ENCODE peak calls at places on chromosomes 12 and 14, in four cellular contexts. T is A549, K is neuronal stem cell, H is tibial artery. Y is an unnamed sample.

GRCh38 chr12:59763835-59764234 is 168.0 kb downstream of the SLC16A7 start:
- DNase-seq in T (no peak), K (no peak), H (no peak), Y (no peak)

GRCh38 chr12:3463927-3464326 is 27.1 kb upstream of the PRMT8 start:
- DNase-seq in H (no peak), T (no peak), K (no peak), Y (no peak)

GRCh38 chr14:68255697-68256178 is 436.2 kb downstream of the RAD51B start:
- DNase-seq in H (no peak), K (no peak), T (no peak), Y (no peak)

GRCh38 chr12:80641936-80642335 is 65.5 kb upstream of the MYF6 start:
- DNase-seq in H (no peak), K (no peak), T (no peak), Y (no peak)

GRCh38 chr14:27025648-27026047 is 427.8 kb upstream of the NOVA1 start:
- DNase-seq in H (no peak), T (no peak), K (no peak), Y (no peak)

GRCh38 chr14:20434701-20435453 is 1.1 kb downstream of the KLHL33 start:
- DNase-seq in H (peak; percentile 89), K (no peak), T (no peak), Y (peak; percentile 64)

GRCh38 chr14:52706286-52706685 is 714 bp upstream of the PSMC6 start:
- DNase-seq in K (no peak), T (no peak), H (no peak), Y (no peak)

GRCh38 chr12:68665016-68665569 is 21.7 kb upstream of the NUP107 start:
- DNase-seq in K (no peak), T (no peak), H (no peak), Y (no peak)

GRCh38 chr12:54138219-54138618 is 50.6 kb downstream of the SMUG1 start:
- DNase-seq in H (no peak), T (no peak), K (no peak), Y (no peak)

GRCh38 chr12:94534278-94534677 is 74.6 kb upstream of the CEP83 start:
- DNase-seq in T (no peak), K (no peak), H (no peak), Y (no peak)
- H3K27ac ChIP-seq in T (no peak overlapping the region), K (no peak overlapping the region), H (no peak overlapping the region), Y (no peak overlapping the region)

GRCh38 chr12:120077260-120077659 is 39.3 kb downstream of the RAB35 start:
- DNase-seq in T (no peak), H (no peak), K (no peak), Y (no peak)
- H3K27ac ChIP-seq in T (no peak overlapping the region), H (no peak overlapping the region), K (no peak overlapping the region), Y (no peak overlapping the region)

DNA sequence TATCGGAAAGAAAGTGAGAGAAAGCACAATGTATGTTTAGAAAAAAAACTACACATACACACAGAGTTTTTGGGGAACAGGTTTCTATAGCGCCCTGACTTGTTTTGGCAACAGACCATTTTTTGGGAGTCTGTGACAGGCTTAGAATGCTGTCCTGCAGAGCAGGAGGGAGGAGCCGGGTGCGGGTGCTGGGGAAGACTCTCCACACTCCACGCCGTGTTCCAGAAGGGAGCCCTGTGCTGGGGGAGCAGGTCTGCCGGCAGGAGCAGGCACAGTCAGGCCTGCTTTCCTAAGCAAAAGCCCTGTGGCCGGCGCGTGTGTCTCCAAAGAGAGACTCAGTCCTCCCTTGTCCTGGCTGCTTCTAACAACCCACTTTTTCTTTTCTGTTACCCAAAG is 26.5 kb downstream of the CD9 start:
- DNase-seq in K (no peak), T (no peak), H (peak; percentile 81), Y (no peak)
- H3K27ac ChIP-seq in K (no peak overlapping the region), T (no peak overlapping the region), H (peak overlapping the region; percentile 85), Y (peak overlapping the region; percentile 87)

DNA sequence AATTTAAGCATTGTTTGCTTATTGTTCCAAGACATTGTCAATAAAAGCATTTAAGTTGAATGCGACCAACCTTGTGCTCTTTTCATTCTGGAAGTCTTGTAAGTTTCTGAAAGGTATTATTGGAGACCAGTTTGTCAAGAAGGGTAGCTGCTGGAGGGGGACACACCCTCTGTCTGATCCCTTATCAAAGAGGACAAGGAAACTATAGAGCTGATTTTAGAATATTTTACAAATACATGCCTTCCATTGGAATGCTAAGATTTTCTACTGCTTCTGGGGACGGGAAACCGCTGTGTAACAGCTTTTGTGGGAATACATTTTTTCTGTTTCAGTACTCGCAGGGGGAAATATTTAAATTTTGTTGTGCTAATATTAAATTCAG is 3.5 kb downstream of the FOS start:
- DNase-seq in H (no peak), T (no peak), K (no peak), Y (peak; percentile 58)
- H3K27ac ChIP-seq in H (no peak overlapping the region), T (no peak overlapping the region), K (no peak overlapping the region), Y (no peak overlapping the region)

Y was measured in right atrium auricular region.